ENCODE peak calls at places on chromosomes 3 and 15, in six cellular contexts. H, J, V, U, B and P are unnamed samples.

GRCh38 chr15:92322566-92323355 is 70.9 kb upstream of the ST8SIA2 start:
- DNase-seq in H (no peak), J (no peak), V (peak), U (no peak), B (no peak), P (no peak)

GRCh38 chr15:96345560-96346389 is 15.3 kb downstream of the NR2F2 start:
- DNase-seq in H (peak), J (peak), V (peak), U (peak), B (no peak), P (no peak)

GRCh38 chr15:69131362-69132215 is 28.8 kb upstream of the GLCE start:
- DNase-seq in H (no peak), J (peak), V (no peak), U (no peak), B (no peak), P (no peak)

GRCh38 chr3:192408721-192409151 is 318.6 kb downstream of the FGF12 start:
- DNase-seq in H (no peak), J (peak), V (peak), U (peak), B (no peak), P (peak)

GRCh38 chr15:68676011-68676605 is 97.3 kb downstream of the CORO2B start:
- DNase-seq in H (no peak), J (no peak), V (peak), U (no peak), B (no peak), P (no peak)

GRCh38 chr3:123093696-123094095 is 26.9 kb downstream of the PDIA5 start:
- DNase-seq in H (no peak), J (no peak), V (no peak), U (no peak), B (no peak), P (no peak)

GRCh38 chr3:55160241-55160877 is 232.5 kb upstream of the LRTM1 start:
- DNase-seq in H (peak), J (peak), V (no peak), U (no peak), B (no peak), P (no peak)

GRCh38 chr15:99104788-99105515 is at the start of gene SYNM:
- DNase-seq in H (peak), J (peak), V (peak), U (peak), B (peak), P (peak)

GRCh38 chr3:9697892-9698291 is 5.7 kb upstream of the CPNE9 start:
- DNase-seq in H (no peak), J (no peak), V (no peak), U (no peak), B (no peak), P (no peak)

GRCh38 chr3:196471551-196471950 is 32.0 kb downstream of the RNF168 start:
- DNase-seq in H (no peak), J (no peak), V (no peak), U (no peak), B (no peak), P (no peak)

GRCh38 chr15:96332854-96333193 is 2.3 kb downstream of the NR2F2 start:
- DNase-seq in H (no peak), J (no peak), V (no peak), U (no peak), B (no peak), P (no peak)

GRCh38 chr15:94653071-94653470 is 421.7 kb downstream of the MCTP2 start:
- DNase-seq in H (no peak), J (no peak), V (no peak), U (no peak), B (no peak), P (no peak)

GRCh38 chr15:55823699-55824098 is 80.7 kb upstream of the PRTG start:
- DNase-seq in H (no peak), J (no peak), V (no peak), U (no peak), B (no peak), P (no peak)

GRCh38 chr15:79680721-79681120 is 216.1 kb downstream of the MTHFS start:
- DNase-seq in H (no peak), J (no peak), V (no peak), U (no peak), B (peak), P (no peak)

GRCh38 chr15:46344115-46344749 is 709.4 kb downstream of the SQOR start:
- DNase-seq in H (no peak), J (no peak), V (no peak), U (no peak), B (peak), P (no peak)

GRCh38 chr15:43096411-43096810 is 9.4 kb downstream of the UBR1 start:
- DNase-seq in H (no peak), J (no peak), V (no peak), U (no peak), B (no peak), P (no peak)

GRCh38 chr15:40338921-40339620 is 1.7 kb downstream of the CCDC9B start:
- DNase-seq in H (no peak), J (peak), V (peak), U (no peak), B (peak), P (no peak)

GRCh38 chr15:22989576-22990477 is 9.7 kb upstream of the CYFIP1 start:
- DNase-seq in H (no peak), J (no peak), V (no peak), U (no peak), B (peak), P (no peak)

GRCh38 chr3:40885423-40885822 is 313.9 kb upstream of the CTNNB1 start:
- DNase-seq in H (no peak), J (peak), V (no peak), U (no peak), B (no peak), P (no peak)

GRCh38 chr15:83436513-83437158 is 10.5 kb upstream of the SH3GL3 start:
- DNase-seq in H (peak), J (no peak), V (no peak), U (no peak), B (peak), P (no peak)

GRCh38 chr3:14791343-14791945 is 27.3 kb upstream of the FGD5 start:
- DNase-seq in H (peak), J (peak), V (no peak), U (peak), B (peak), P (peak)

GRCh38 chr15:40957581-40958051 is 4.3 kb downstream of the CHAC1 start:
- DNase-seq in H (peak), J (peak), V (no peak), U (no peak), B (no peak), P (no peak)

GRCh38 chr3:7188551-7188950 is 327.6 kb downstream of the GRM7 start:
- DNase-seq in H (no peak), J (no peak), V (no peak), U (no peak), B (peak), P (no peak)

GRCh38 chr15:76339302-76340197 is 3.0 kb downstream of the ISL2 start:
- DNase-seq in H (peak), J (no peak), V (no peak), U (peak), B (no peak), P (no peak)

GRCh38 chr15:48459571-48460461 is 128.6 kb downstream of the DUT start:
- DNase-seq in H (no peak), J (no peak), V (no peak), U (no peak), B (peak), P (no peak)

GRCh38 chr3:191051037-191051436 is 148.0 kb upstream of the OSTN start:
- DNase-seq in H (no peak), J (no peak), V (no peak), U (no peak), B (peak), P (no peak)

GRCh38 chr3:127307431-127307830 is 19.6 kb upstream of the PRR20G start:
- DNase-seq in H (no peak), J (no peak), V (no peak), U (no peak), B (no peak), P (no peak)

DNA sequence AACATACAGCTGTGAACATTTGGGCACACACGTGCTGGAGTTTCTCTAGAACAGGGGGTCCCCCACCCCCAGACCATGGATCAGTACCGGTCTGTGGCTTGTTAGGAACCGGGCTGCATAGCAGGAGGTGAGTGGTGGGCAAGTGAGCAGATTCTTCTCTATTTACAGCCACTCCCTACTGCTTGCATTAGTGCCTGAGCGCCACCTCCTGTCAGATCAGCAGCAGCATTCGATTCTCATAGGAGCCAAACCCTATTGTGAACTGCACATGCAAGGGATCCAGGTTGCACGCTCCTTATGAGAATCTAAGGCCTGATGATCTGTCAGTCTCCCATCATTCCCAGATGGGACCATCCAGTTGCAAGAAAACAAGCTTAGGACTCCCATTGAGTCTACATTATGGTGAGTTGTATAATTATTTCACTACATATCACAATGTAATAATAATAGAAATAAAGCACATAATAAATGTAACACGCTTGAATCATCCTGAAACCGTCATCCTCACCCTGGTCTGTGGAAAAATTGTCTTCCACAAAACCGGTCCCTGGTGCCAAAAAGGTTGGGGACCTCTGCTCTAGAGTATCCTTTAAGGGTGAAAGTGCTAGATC is 25.8 kb downstream of the CHRM5 start:
- DNase-seq in H (peak), J (no peak), V (no peak), U (peak), B (peak), P (no peak)
- TF ChIP-seq CTCF in H (no peak), J (no peak), V (no peak), U (peak), B (peak), P (peak)

DNA sequence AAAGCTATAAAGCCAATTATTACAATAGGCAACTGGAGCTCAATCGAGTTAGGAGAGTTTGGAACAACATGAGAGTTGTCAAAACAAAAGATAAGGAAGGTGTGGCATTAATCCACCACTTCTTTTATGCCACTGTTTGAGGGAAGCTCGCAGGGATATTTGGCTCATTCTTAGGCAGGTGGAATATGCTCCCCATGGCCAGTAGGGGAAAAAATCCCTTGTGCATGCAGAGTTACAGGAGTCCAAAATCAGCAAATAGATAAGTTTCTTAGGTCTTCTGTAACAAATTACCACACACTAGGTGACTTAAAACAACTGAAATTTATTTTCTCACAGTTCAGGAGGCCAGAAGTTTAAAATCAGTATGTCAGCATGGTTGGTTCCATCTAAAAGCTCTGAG is 135.4 kb upstream of the SYNPR start:
- DNase-seq in H (no peak), J (no peak), V (no peak), U (no peak), B (no peak), P (no peak)
- TF ChIP-seq CTCF in H (no peak), J (no peak), V (no peak), U (no peak), B (no peak), P (no peak)

DNA sequence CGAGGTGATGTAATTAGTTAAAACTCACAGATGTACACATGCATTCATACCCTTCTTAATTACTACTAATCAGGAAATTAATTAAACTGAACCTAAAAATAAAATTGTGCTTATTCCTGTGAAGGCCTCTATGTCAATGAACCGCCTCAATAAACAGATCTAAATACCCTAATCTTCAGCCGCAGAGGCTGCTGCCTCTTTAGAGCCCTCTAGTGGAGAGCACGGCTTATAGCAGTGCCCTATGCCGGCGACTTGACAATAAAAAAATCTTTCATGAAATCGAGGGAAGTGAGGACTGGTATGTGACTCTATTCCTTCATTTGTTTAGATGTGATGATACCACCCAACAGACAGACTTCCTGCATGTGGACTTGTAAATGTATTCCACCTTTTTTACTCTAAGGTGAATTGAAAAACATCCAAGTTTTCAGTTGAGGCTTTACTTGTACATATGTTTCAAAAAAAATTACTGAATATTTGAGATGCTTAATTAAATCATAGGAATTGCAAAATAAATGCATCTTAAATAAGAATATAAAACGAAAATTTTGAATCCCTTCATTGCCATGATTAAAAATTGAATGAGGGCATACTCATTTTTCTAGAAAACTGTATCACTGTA is 8.3 kb upstream of the EPHA3 start:
- DNase-seq in H (peak), J (no peak), V (peak), U (peak), B (peak), P (no peak)
- TF ChIP-seq CTCF in H (peak), J (peak), V (peak), U (peak), B (peak), P (peak)

GRCh38 chr3:186824430-186825139 is 17.9 kb upstream of the ADIPOQ start:
- DNase-seq in H (no peak), J (no peak), V (no peak), U (peak), B (no peak), P (no peak)

GRCh38 chr3:186823391-186823790 is 17.1 kb upstream of the RFC4 start:
- DNase-seq in H (no peak), J (no peak), V (no peak), U (no peak), B (no peak), P (no peak)

GRCh38 chr3:186825294-186825821 is 17.2 kb upstream of the ADIPOQ start:
- DNase-seq in H (no peak), J (no peak), V (peak), U (peak), B (peak), P (no peak)

GRCh38 chr3:186818956-186819355 is 12.7 kb upstream of the RFC4 start:
- DNase-seq in H (no peak), J (no peak), V (no peak), U (no peak), B (no peak), P (no peak)

GRCh38 chr3:186821429-186822367 is 15.4 kb upstream of the RFC4 start:
- DNase-seq in H (peak), J (no peak), V (no peak), U (no peak), B (peak), P (no peak)
- TF ChIP-seq CTCF in H (peak), J (peak), V (peak), U (peak), B (peak), P (peak)

GRCh38 chr3:27721717-27722564 is at the start of gene EOMES:
- DNase-seq in H (peak), J (no peak), V (no peak), U (peak), B (peak), P (no peak)
- TF ChIP-seq CTCF in H (no peak), J (no peak), V (no peak), U (peak), B (peak), P (peak)